ENCODE peak calls at places on chromosome 17, in five cellular contexts. G is CD8-positive, alpha-beta T cell; E is K562; I is tibial artery; H is heart right ventricle. O is an unnamed sample.
A peak's percentile ranks its signal among the peaks of the same experiment; 100 is the strongest.

GRCh38 chr17:73591278-73592078 is 52.8 kb downstream of the SDK2 start:
- DNase-seq in I (no peak), H (no peak), G (peak; percentile 50), E (no peak), O (no peak)

GRCh38 chr17:63945851-63946439 is 13.8 kb upstream of the CD79B start:
- DNase-seq in G (no peak), E (no peak), H (no peak), I (no peak), O (no peak)

GRCh38 chr17:17830740-17831207 is 6.0 kb downstream of the SREBF1 start:
- DNase-seq in G (no peak), E (no peak), I (no peak), H (no peak), O (no peak)

GRCh38 chr17:50636145-50636803 is 1.6 kb downstream of the ABCC3 start:
- DNase-seq in I (no peak), G (no peak), E (no peak), H (no peak), O (no peak)

GRCh38 chr17:44599298-44600175 is 42.3 kb downstream of the FZD2 start:
- DNase-seq in E (peak; percentile 35), H (peak; percentile 42), I (peak; percentile 95), G (no peak), O (peak; percentile 92)

GRCh38 chr17:12959441-12959840 is 58.4 kb downstream of the ELAC2 start:
- DNase-seq in G (no peak), H (no peak), E (no peak), I (no peak), O (no peak)

GRCh38 chr17:39599665-39600468 is 7.9 kb downstream of the NEUROD2 start:
- DNase-seq in E (no peak), G (no peak), H (no peak), I (no peak), O (no peak)

GRCh38 chr17:42301022-42301421 is 12.7 kb downstream of the STAT5A start:
- DNase-seq in G (no peak), I (no peak), H (no peak), E (no peak), O (no peak)

GRCh38 chr17:20926532-20926931 is 116.3 kb downstream of the USP22 start:
- DNase-seq in G (no peak), E (no peak), I (no peak), H (no peak), O (no peak)

GRCh38 chr17:73569758-73570319 is 74.4 kb downstream of the SDK2 start:
- DNase-seq in E (no peak), G (no peak), H (no peak), I (no peak), O (no peak)

GRCh38 chr17:15967706-15968399 is 22.9 kb downstream of the ADORA2B start:
- DNase-seq in E (no peak), G (no peak), H (no peak), I (no peak), O (no peak)

GRCh38 chr17:7184091-7184488 is 4.9 kb upstream of the ASGR1 start:
- DNase-seq in G (no peak), E (no peak), H (no peak), I (no peak), O (no peak)

GRCh38 chr17:74220966-74221814 is 7.8 kb downstream of the TTYH2 start:
- DNase-seq in I (no peak), E (no peak), H (no peak), G (no peak), O (no peak)

GRCh38 chr17:7019839-7020519 is 2.9 kb upstream of the BCL6B start:
- DNase-seq in H (peak; percentile 74), I (peak; percentile 82), G (no peak), E (no peak), O (peak; percentile 87)

GRCh38 chr17:8131844-8132441 is 8.0 kb upstream of the HES7 start:
- DNase-seq in H (no peak), I (no peak), E (no peak), G (no peak), O (no peak)

GRCh38 chr17:3710951-3711383 is 12.7 kb upstream of the HASPIN start:
- DNase-seq in H (no peak), I (no peak), G (peak; percentile 67), E (no peak), O (no peak)

GRCh38 chr17:10349403-10349802 is 23.4 kb downstream of the MYH13 start:
- DNase-seq in H (no peak), G (no peak), E (no peak), I (no peak), O (no peak)

GRCh38 chr17:59752446-59752845 is 45.0 kb downstream of the VMP1 start:
- DNase-seq in E (no peak), H (no peak), G (no peak), I (no peak), O (no peak)

GRCh38 chr17:33523577-33523981 is 230.5 kb upstream of the ASIC2 start:
- DNase-seq in I (peak; percentile 73), G (no peak), H (no peak), E (no peak), O (no peak)

GRCh38 chr17:20611314-20611713 is 31.8 kb downstream of the CDRT15L2 start:
- DNase-seq in H (no peak), G (no peak), I (no peak), E (no peak), O (no peak)

GRCh38 chr17:74490716-74491115 is 24.3 kb downstream of the CD300A start:
- DNase-seq in H (no peak), E (no peak), I (peak; percentile 11), G (no peak), O (peak; percentile 49)

GRCh38 chr17:45200701-45201100 is 21.0 kb upstream of the FMNL1 start:
- DNase-seq in G (no peak), I (no peak), H (no peak), E (no peak), O (no peak)

GRCh38 chr17:72715906-72716572 is 376.4 kb downstream of the SLC39A11 start:
- DNase-seq in G (no peak), I (no peak), E (no peak), H (no peak), O (no peak)

GRCh38 chr17:1899403-1900000 is 69.7 kb downstream of the RPA1 start:
- DNase-seq in G (no peak), I (no peak), H (no peak), E (no peak), O (no peak)

GRCh38 chr17:55348749-55349354 is 72.8 kb downstream of the MMD start:
- DNase-seq in G (peak; percentile 32), H (peak; percentile 33), I (no peak), E (peak; percentile 52), O (no peak)

GRCh38 chr17:557371-557770 is 157.3 kb downstream of the VPS53 start:
- DNase-seq in E (no peak), G (no peak), I (no peak), H (no peak), O (no peak)

GRCh38 chr17:32971171-32971570 is 20.5 kb upstream of the SPACA3 start:
- DNase-seq in G (no peak), H (no peak), I (no peak), E (peak; percentile 54), O (no peak)

GRCh38 chr17:47894498-47895253 is 1.4 kb upstream of the SP2 start:
- DNase-seq in E (no peak), H (no peak), I (no peak), G (no peak), O (no peak)

GRCh38 chr17:47896672-47897490 is 845 bp downstream of the SP2 start:
- DNase-seq in G (no peak), I (no peak), H (no peak), E (no peak), O (no peak)

GRCh38 chr17:47897561-47897960 is 1.5 kb downstream of the SP2 start:
- DNase-seq in E (no peak), I (no peak), G (no peak), H (no peak), O (no peak)

GRCh38 chr17:47895254-47895855 is 681 bp upstream of the SP2 start:
- DNase-seq in G (no peak), H (no peak), I (no peak), E (no peak), O (no peak)

GRCh38 chr17:47895856-47896671 is at the start of gene SP2:
- DNase-seq in E (peak; percentile 99), G (peak; percentile 99), I (peak; percentile 100), H (peak; percentile 100), O (peak; percentile 100)
- TF ChIP-seq CTCF in E (no peak), G (no peak), I (peak; percentile 12), H (peak; percentile 13), O (no peak)

DNA sequence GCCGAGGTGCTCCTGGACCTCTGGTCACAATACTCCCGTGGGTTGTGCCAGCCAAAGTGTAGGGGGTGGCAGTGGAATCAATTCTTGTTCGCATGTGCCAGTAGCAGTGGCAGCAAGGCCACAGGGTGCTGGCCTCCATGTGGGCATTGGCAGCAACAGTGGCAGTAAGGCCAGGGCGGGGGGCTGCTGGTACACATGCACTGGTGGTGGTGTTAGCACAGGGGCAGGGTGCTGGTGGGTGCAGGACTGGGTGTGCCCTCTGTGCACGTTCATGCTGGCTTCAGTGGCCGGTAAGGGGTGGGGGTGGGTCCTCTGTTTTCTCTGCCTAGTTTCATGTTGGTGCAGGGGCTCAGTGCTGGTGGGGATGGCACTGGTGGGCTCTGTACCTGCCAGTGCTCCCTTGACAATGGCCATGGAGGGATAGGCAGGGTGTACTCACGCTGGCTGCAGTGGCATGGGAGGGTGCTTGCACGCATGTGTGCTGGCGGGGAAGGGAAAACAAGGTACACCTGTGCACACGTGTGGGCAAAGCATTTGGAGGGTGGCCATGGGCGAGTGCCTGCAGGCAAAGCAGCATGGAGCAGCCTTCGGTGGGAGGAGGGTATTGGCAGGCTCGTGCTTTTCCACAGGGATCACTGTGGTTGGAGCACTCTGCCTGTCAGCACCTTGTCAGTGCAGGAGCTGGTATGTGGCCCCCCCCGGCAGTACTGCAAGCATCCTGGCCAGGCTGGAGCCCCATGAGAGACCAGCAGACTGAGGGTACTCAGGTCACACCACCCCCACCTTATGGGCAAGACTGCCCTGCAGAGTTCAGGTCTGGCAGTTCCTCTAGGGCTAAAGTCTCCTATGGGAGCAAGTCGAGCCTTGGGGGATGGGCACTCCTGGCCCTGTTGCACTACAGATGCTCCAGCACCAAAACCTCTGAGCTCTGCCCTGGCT is 35.8 kb downstream of the NF1 start:
- DNase-seq in H (peak; percentile 74), E (no peak), G (no peak), I (no peak), O (no peak)
- H3K27ac ChIP-seq in H (peak overlapping the region; percentile 79), E (no peak overlapping the region), G (no peak overlapping the region), I (no peak overlapping the region), O (no peak overlapping the region)

DNA sequence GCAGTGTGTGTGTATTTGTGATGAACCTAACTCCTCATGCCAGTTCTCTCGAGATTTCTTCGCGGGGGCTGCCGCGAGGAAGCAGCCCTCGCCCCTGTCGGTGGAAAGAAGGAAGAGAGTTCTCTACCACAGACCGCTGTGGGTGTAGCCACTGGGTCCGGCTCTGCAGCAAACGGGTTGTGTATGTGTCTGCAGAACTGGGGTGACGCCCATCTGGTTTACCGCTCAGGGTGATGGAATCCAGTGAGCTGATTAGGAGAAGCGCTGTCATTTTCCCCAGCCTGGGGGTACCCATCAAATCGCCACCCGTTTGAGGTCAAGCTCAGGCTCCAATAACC is 7.7 kb downstream of the CORO6 start:
- DNase-seq in I (no peak), E (peak; percentile 56), G (peak; percentile 73), H (no peak), O (no peak)
- TF ChIP-seq CTCF in I (no peak), E (no peak), G (no peak), H (no peak), O (no peak)

GRCh38 chr17:82985436-82985820 is 94.0 kb upstream of the METRNL start:
- DNase-seq in G (no peak), E (no peak), H (no peak), I (no peak), O (no peak)
- H3K27ac ChIP-seq in G (peak overlapping the region; percentile 47), E (no peak overlapping the region), H (no peak overlapping the region), I (no peak overlapping the region), O (no peak overlapping the region)